ENCODE peak calls at places on chromosomes 5 and 9, in nine cellular contexts. Q is GM23248, Z is cardiac fibroblast, F is mesendoderm, G is PC-3, D is heart left ventricle, P is heart right ventricle, C is tibial artery, H is left ventricle myocardium inferior. X is an unnamed sample.

GRCh38 chr5:36150676-36151433 is 832 bp downstream of the LMBRD2 start:
- DNase-seq in G (peak), Z (peak), P (peak), Q (peak), F (peak), H (no peak), D (no peak), C (peak), X (peak)

GRCh38 chr5:52665544-52665943 is 122.2 kb upstream of the ITGA1 start:
- DNase-seq in D (peak), Z (peak), H (no peak), G (no peak), Q (peak), P (no peak), F (no peak), C (no peak), X (no peak)

GRCh38 chr5:149317281-149318048 is 27.8 kb upstream of the GRPEL2 start:
- DNase-seq in P (no peak), Z (peak), H (no peak), D (no peak), G (peak), C (no peak), Q (peak), F (peak), X (peak)

GRCh38 chr5:64958757-64959391 is 190.1 kb downstream of the CWC27 start:
- DNase-seq in D (no peak), Q (peak), G (peak), F (no peak), H (no peak), P (no peak), Z (peak), C (no peak), X (no peak)

GRCh38 chr9:132703336-132703735 is 33.1 kb downstream of the GTF3C4 start:
- DNase-seq in P (no peak), H (no peak), Z (peak), G (peak), D (no peak), Q (peak), F (no peak), C (no peak), X (no peak)

GRCh38 chr5:148794275-148794674 is 32.1 kb upstream of the ADRB2 start:
- DNase-seq in Q (no peak), D (no peak), Z (peak), P (no peak), H (no peak), G (no peak), C (no peak), F (no peak), X (no peak)

GRCh38 chr9:133509179-133510083 is 15.3 kb downstream of the MYMK start:
- DNase-seq in G (peak), Z (no peak), C (no peak), H (no peak), Q (no peak), P (peak), F (peak), D (peak), X (peak)

GRCh38 chr5:114789773-114790402 is 379.8 kb downstream of the TRIM36 start:
- DNase-seq in P (no peak), Q (peak), G (peak), Z (peak), F (peak), H (no peak), D (no peak), C (no peak), X (peak)

GRCh38 chr5:77693913-77694312 is 55.4 kb upstream of the OTP start:
- DNase-seq in D (no peak), G (no peak), H (no peak), Z (no peak), P (no peak), Q (no peak), C (no peak), F (no peak), X (no peak)

GRCh38 chr9:105299190-105299854 is 54.9 kb downstream of the SLC44A1 start:
- DNase-seq in Q (peak), Z (peak), G (peak), F (peak), H (no peak), C (peak), P (no peak), D (no peak), X (no peak)

GRCh38 chr9:111251453-111251837 is 78.6 kb downstream of the OR2K2 start:
- DNase-seq in F (no peak), G (no peak), P (no peak), Q (no peak), H (no peak), D (no peak), Z (no peak), C (no peak), X (no peak)

GRCh38 chr5:89470658-89471057 is 587.7 kb upstream of the MEF2C start:
- DNase-seq in H (no peak), P (no peak), Q (no peak), F (no peak), C (no peak), Z (no peak), D (no peak), G (no peak), X (no peak)

GRCh38 chr9:14769235-14769580 is 46.7 kb upstream of the CER1 start:
- DNase-seq in Z (peak), F (peak), Q (peak), C (no peak), P (no peak), D (no peak), H (no peak), G (peak), X (no peak)

GRCh38 chr5:168706655-168707069 is 127.5 kb upstream of the PANK3 start:
- DNase-seq in G (peak), C (no peak), P (no peak), F (peak), Q (peak), Z (peak), H (no peak), D (no peak), X (peak)

GRCh38 chr9:93900436-93900819 is 54.7 kb downstream of the BARX1 start:
- DNase-seq in P (no peak), Z (no peak), C (no peak), G (no peak), D (no peak), Q (no peak), F (no peak), H (no peak), X (no peak)

GRCh38 chr9:116736406-116736805 is 49.3 kb downstream of the TRIM32 start:
- DNase-seq in Q (no peak), C (no peak), P (no peak), F (no peak), Z (no peak), G (no peak), D (no peak), H (no peak), X (no peak)

GRCh38 chr5:172854451-172854871 is 20.4 kb downstream of the ERGIC1 start:
- DNase-seq in D (no peak), Z (peak), F (no peak), C (peak), Q (peak), G (no peak), P (no peak), H (peak), X (no peak)

GRCh38 chr5:19488786-19489185 is 499.2 kb downstream of the CDH18 start:
- DNase-seq in C (no peak), Q (no peak), G (no peak), P (no peak), F (no peak), Z (no peak), H (no peak), D (no peak), X (no peak)

GRCh38 chr5:123036391-123037103 is at the start of gene PPIC:
- DNase-seq in Z (peak), F (peak), G (peak), P (peak), H (peak), D (peak), C (peak), Q (peak), X (peak)

GRCh38 chr9:8329561-8330283 is 530.1 kb upstream of the DMAC1 start:
- DNase-seq in Q (no peak), H (no peak), C (no peak), D (no peak), P (no peak), G (no peak), F (peak), Z (no peak), X (no peak)

GRCh38 chr5:72954389-72954788 is 1.5 kb upstream of the FCHO2 start:
- DNase-seq in C (no peak), Q (no peak), Z (no peak), H (no peak), D (no peak), P (no peak), G (no peak), F (no peak), X (no peak)

GRCh38 chr9:110869931-110870330 is 168.3 kb downstream of the LPAR1 start:
- DNase-seq in C (no peak), Z (no peak), D (no peak), Q (no peak), H (no peak), P (no peak), G (no peak), F (no peak), X (no peak)

GRCh38 chr5:76715734-76716455 is at the start of gene F2R:
- DNase-seq in D (peak), Z (peak), G (peak), C (peak), Q (peak), F (peak), H (peak), P (peak), X (peak)

GRCh38 chr9:137960496-137960895 is 82.9 kb downstream of the CACNA1B start:
- DNase-seq in C (no peak), Q (no peak), Z (no peak), P (no peak), G (no peak), D (no peak), H (no peak), F (peak), X (no peak)

GRCh38 chr5:174490717-174491116 is 233.7 kb upstream of the MSX2 start:
- DNase-seq in P (no peak), Q (no peak), G (no peak), F (no peak), H (no peak), Z (no peak), C (no peak), D (no peak), X (no peak)

GRCh38 chr9:134475051-134475790 is 149.0 kb downstream of the RXRA start:
- DNase-seq in Z (peak), F (no peak), D (peak), P (peak), G (no peak), Q (peak), H (peak), C (peak), X (no peak)

GRCh38 chr9:9924369-9924768 is 688.4 kb downstream of the PTPRD start:
- DNase-seq in Q (no peak), D (no peak), G (no peak), P (no peak), H (no peak), F (no peak), Z (peak), C (no peak), X (no peak)

GRCh38 chr9:125521462-125522327 is 185.3 kb downstream of the MAPKAP1 start:
- DNase-seq in F (no peak), Q (peak), H (no peak), D (no peak), G (peak), C (no peak), P (no peak), Z (peak), X (no peak)

GRCh38 chr5:113195726-113196125 is 219.1 kb downstream of the DCP2 start:
- DNase-seq in P (no peak), D (no peak), C (no peak), G (no peak), F (no peak), H (no peak), Q (no peak), Z (no peak), X (no peak)

GRCh38 chr5:58979090-58979489 is 396.2 kb downstream of the RAB3C start:
- DNase-seq in C (no peak), D (no peak), G (no peak), F (no peak), Q (no peak), P (no peak), H (no peak), Z (no peak), X (no peak)

GRCh38 chr5:132372542-132372941 is 3.0 kb downstream of the SLC22A5 start:
- DNase-seq in C (no peak), H (no peak), Q (no peak), P (no peak), Z (no peak), G (peak), F (no peak), D (no peak), X (no peak)

GRCh38 chr5:150409638-150410523 is 2.8 kb downstream of the CD74 start:
- DNase-seq in H (peak), Z (peak), C (peak), D (peak), P (peak), G (peak), Q (peak), F (peak), X (peak)

GRCh38 chr9:6758418-6759113 is 793 bp downstream of the KDM4C start:
- DNase-seq in F (peak), Z (no peak), H (peak), C (peak), P (peak), D (peak), G (peak), Q (peak), X (peak)

GRCh38 chr5:82956600-82956999 is 120.6 kb downstream of the TMEM167A start:
- DNase-seq in H (no peak), C (no peak), D (no peak), Z (no peak), F (no peak), P (no peak), G (no peak), Q (no peak), X (no peak)

GRCh38 chr9:68489636-68490035 is 51.0 kb downstream of the TMEM252 start:
- DNase-seq in D (no peak), C (no peak), Q (no peak), P (no peak), Z (no peak), G (no peak), F (no peak), H (no peak), X (no peak)

DNA sequence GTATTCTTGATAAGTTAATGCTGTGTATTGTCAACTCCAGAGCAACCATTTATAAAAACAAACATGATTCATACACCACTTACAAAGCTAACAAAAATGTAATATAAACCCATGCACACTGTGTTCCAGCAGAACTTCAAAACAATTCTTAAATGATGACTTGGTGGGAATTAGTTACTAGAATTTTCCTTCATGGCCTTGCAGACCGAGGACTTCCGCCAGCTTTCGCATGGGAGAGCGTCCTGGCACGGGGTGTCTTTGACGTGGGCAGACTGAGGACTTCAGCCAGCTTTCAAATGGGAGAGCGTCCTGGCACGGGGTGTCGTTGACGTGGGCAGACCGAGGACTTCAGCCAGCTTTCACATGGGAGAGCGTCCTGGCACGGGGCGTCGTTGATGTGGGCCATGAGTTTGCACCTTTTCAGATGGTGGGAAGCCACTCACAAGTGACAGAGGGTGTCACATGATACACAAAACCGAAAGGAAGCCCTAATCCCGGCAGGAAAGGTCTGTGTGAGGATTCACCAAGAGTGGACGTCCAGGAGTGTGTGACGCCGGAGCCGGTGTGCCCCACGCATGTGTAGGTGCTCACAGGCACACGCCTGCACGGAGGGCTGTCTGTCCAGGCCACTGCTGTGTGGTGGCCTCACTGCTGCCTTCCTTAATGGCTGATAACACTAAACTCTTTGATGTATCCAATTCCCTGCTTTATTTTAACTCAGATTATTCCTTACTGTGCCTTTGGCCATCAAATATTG is 211.3 kb upstream of the IRX4 start:
- DNase-seq in Z (peak), F (no peak), D (no peak), Q (peak), G (peak), P (no peak), C (peak), H (no peak), X (no peak)
- H3K4me3 ChIP-seq in Z (no peak), F (no peak), D (no peak), Q (no peak), G (no peak), P (no peak), C (no peak), H (no peak), X (no peak)

GRCh38 chr9:113622038-113622437 is 158.5 kb downstream of the RGS3 start:
- DNase-seq in G (no peak), H (no peak), Z (no peak), D (no peak), P (no peak), C (no peak), Q (no peak), F (no peak), X (no peak)

GRCh38 chr9:113619156-113619861 is 155.8 kb downstream of the RGS3 start:
- DNase-seq in Z (no peak), D (peak), P (no peak), F (no peak), C (peak), Q (no peak), G (no peak), H (no peak), X (no peak)

GRCh38 chr9:113620377-113621161 is 157.0 kb downstream of the RGS3 start:
- DNase-seq in G (peak), D (no peak), Q (peak), H (peak), F (peak), C (peak), Z (peak), P (peak), X (peak)

GRCh38 chr9:113621309-113621791 is 157.8 kb downstream of the RGS3 start:
- DNase-seq in C (peak), Z (peak), G (no peak), D (peak), Q (peak), P (peak), F (peak), H (peak), X (no peak)

DNA sequence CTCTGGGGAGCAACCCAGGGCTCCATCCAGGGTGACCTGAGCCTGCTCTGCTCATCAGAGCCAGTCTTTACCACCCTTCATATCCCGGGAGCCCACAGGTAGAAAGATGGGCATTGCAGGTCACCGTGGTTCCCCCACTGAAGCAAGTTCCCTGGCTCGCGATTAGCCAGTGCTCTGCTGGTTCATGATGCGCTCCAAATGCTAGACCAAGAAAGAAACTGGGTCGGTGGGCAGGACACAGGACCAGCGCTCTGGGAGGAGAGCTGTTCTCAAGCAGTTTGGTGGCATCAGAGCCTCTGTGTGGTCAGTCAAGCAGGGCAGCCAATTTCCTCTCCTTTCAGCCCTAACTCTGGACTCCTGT is 156.5 kb downstream of the RGS3 start:
- DNase-seq in G (no peak), F (no peak), Z (no peak), D (peak), Q (no peak), C (peak), P (no peak), H (no peak), X (no peak)
- H3K4me3 ChIP-seq in G (no peak), F (no peak), Z (no peak), D (peak), Q (peak), C (no peak), P (no peak), H (peak), X (no peak)

DNA sequence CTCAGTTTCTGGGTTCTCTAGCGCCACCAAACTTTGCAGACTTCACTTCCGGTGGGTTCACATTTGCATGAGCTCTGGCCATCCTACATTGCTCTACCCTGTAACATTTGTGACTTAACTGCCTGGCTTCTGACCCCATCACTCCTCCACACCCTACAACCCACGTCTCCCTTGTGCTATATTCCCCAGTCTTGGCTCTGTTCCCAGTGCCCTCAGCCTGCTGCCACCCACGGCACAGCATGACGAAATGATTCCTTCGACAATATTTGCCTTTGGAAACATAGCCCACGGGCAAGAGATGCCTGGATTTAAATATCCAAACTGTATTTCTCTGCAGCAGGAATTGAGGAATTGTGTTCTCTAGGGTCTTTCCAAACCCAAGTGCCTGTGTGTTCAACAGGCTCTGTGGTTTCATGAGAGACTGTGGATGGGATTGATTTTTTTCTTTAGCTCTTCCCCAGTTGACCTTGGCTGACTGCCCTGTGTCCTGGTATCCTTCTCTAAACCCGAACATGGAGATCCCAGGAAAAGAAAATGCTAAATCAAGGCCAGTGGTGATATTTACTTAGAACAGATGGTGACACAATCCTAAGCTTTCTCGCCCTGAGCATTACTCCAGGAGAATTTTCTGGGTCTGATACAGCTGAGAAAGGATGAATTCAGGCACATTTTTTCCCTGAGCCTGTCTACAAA is 44.4 kb upstream of the GRIA1 start:
- DNase-seq in Q (peak), H (no peak), C (peak), G (peak), D (no peak), Z (no peak), F (no peak), P (no peak), X (no peak)
- H3K4me3 ChIP-seq in Q (no peak), H (no peak), C (peak), G (no peak), D (no peak), Z (no peak), F (no peak), P (no peak), X (no peak)

DNA sequence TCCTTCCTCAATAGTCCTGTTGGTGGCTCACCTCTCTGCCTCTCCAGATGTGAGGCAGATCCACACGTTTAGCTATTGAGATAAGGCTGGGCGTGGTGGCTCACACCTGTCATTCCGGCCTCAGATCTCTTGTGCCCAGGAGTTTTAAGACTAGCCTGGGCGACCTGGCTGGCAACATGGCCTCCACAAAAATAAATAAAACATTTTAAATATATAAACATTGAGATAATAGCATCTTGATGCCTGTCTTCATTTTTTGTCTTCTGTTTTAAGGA is 1.4 kb upstream of the TMEM250 start:
- DNase-seq in G (no peak), Q (no peak), Z (no peak), C (no peak), D (no peak), H (no peak), P (no peak), F (no peak), X (no peak)
- H3K4me3 ChIP-seq in G (peak), Q (peak), Z (no peak), C (peak), D (peak), H (peak), P (no peak), F (no peak), X (no peak)

DNA sequence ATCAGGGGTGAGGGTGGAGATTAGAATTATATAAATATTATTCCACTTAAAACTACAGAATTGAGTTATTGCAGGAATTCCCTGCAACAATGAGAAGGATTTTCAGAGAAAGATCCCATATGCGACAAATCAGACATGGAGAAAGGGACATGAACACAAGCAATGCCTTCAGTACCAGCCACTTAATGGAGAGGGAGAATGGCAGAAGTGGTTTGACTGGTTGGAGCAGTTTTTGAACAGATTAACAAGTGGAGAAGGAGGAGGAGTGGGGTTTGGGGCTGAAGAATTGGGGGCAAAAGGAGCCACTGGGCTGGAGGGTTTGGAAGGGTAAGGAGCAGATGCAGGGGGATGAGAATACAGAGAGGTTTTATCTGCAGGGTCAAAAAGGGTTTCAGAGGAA is 620.9 kb upstream of the PTPRD start:
- DNase-seq in P (no peak), D (no peak), C (no peak), H (no peak), Z (no peak), F (peak), G (no peak), Q (no peak), X (no peak)
- H3K4me3 ChIP-seq in P (no peak), D (no peak), C (no peak), H (no peak), Z (no peak), F (no peak), G (no peak), Q (no peak), X (no peak)